ENCODE peak calls at places on chromosomes 13 and 19, in four cellular contexts. G, S, Q and O are unnamed samples.

GRCh38 chr19:42468273-42468796 is 25.6 kb upstream of the CXCL17 start:
- DNase-seq in S (no peak), Q (no peak), G (no peak), O (no peak)

GRCh38 chr19:43798546-43799409 is 3.5 kb downstream of the LYPD5 start:
- DNase-seq in S (peak; percentile 92), Q (no peak), G (no peak), O (no peak)

GRCh38 chr13:74773263-74773662 is 639.1 kb upstream of the KLF12 start:
- DNase-seq in S (no peak), Q (no peak), G (no peak), O (no peak)

GRCh38 chr19:47779524-47780214 is 1.2 kb downstream of the SELENOW start:
- DNase-seq in S (no peak), Q (peak; percentile 93), G (no peak), O (peak; percentile 90)

GRCh38 chr19:4220188-4220587 is 9.1 kb upstream of the EBI3 start:
- DNase-seq in S (no peak), Q (no peak), G (no peak), O (no peak)

GRCh38 chr13:53298426-53298825 is 269.8 kb downstream of the OLFM4 start:
- DNase-seq in Q (no peak), S (no peak), G (no peak), O (no peak)

GRCh38 chr13:46995874-46996273 is 99.0 kb upstream of the HTR2A start:
- DNase-seq in Q (no peak), S (no peak), G (no peak), O (no peak)

GRCh38 chr19:36215276-36216171 is 618 bp downstream of the ZNF146 start:
- DNase-seq in Q (no peak), S (peak; percentile 51), G (peak; percentile 58), O (no peak)

GRCh38 chr19:34998777-34999497 is 1.2 kb upstream of the GRAMD1A start:
- DNase-seq in S (peak; percentile 89), Q (no peak), G (no peak), O (no peak)

GRCh38 chr13:37669845-37670244 is 71.3 kb upstream of the POSTN start:
- DNase-seq in Q (no peak), S (peak; percentile 11), G (no peak), O (no peak)

GRCh38 chr13:93715866-93716265 is 489.3 kb downstream of the GPC6 start:
- DNase-seq in Q (no peak), G (no peak), S (no peak), O (no peak)

GRCh38 chr19:12611361-12611699 is 610 bp downstream of the ZNF791 start:
- DNase-seq in Q (peak; percentile 80), S (peak; percentile 72), G (peak; percentile 74), O (peak; percentile 91)

GRCh38 chr19:3459322-3459881 is 20.9 kb downstream of the SMIM24 start:
- DNase-seq in S (peak; percentile 78), Q (peak; percentile 95), G (peak; percentile 96), O (peak; percentile 95)

GRCh38 chr13:101942038-101942437 is 459.8 kb downstream of the FGF14 start:
- DNase-seq in Q (no peak), S (peak; percentile 76), G (peak; percentile 28), O (no peak)

GRCh38 chr19:21586341-21587116 is 81.1 kb downstream of the ZNF429 start:
- DNase-seq in Q (peak; percentile 33), G (no peak), S (peak; percentile 62), O (no peak)

GRCh38 chr13:105817011-105817410 is 718.5 kb downstream of the EFNB2 start:
- DNase-seq in G (no peak), Q (no peak), S (peak; percentile 90), O (no peak)

GRCh38 chr13:57644106-57644505 is 12.6 kb downstream of the PCDH17 start:
- DNase-seq in S (no peak), Q (no peak), G (no peak), O (no peak)

GRCh38 chr19:4709440-4710280 is 14.0 kb downstream of the DPP9 start:
- DNase-seq in S (no peak), Q (peak; percentile 54), G (no peak), O (no peak)

GRCh38 chr13:113798200-113798811 is 39.3 kb downstream of the TMEM255B start:
- DNase-seq in G (no peak), S (no peak), Q (no peak), O (no peak)

GRCh38 chr19:21323000-21323399 is 6.2 kb downstream of the ZNF708 start:
- DNase-seq in G (no peak), S (no peak), Q (no peak), O (no peak)

GRCh38 chr19:35037716-35038622 is 3.6 kb upstream of the HPN start:
- DNase-seq in G (peak; percentile 57), Q (peak; percentile 57), S (no peak), O (no peak)

GRCh38 chr19:15641901-15642491 is 1.3 kb downstream of the CYP4F3 start:
- DNase-seq in G (no peak), S (no peak), Q (no peak), O (no peak)

GRCh38 chr13:23608704-23609413 is 38.6 kb downstream of the TNFRSF19 start:
- DNase-seq in G (peak; percentile 88), S (no peak), Q (peak; percentile 65), O (peak; percentile 78)

GRCh38 chr13:27172495-27172842 is 858 bp upstream of the USP12 start:
- DNase-seq in G (no peak), Q (no peak), S (no peak), O (no peak)

GRCh38 chr13:45341034-45341798 is at the start of gene TPT1:
- DNase-seq in Q (peak; percentile 99), S (peak; percentile 98), G (peak; percentile 99), O (peak; percentile 100)

GRCh38 chr13:45339867-45340266 is 1.1 kb downstream of the TPT1 start:
- DNase-seq in Q (no peak), S (no peak), G (no peak), O (no peak)

GRCh38 chr13:45340422-45341033 is 455 bp downstream of the TPT1 start:
- DNase-seq in G (peak; percentile 89), S (peak; percentile 93), Q (peak; percentile 94), O (peak; percentile 97)

GRCh38 chr13:45337803-45338202 is 3.2 kb downstream of the TPT1 start:
- DNase-seq in G (no peak), Q (no peak), S (no peak), O (no peak)

GRCh38 chr13:45339399-45339798 is 1.6 kb downstream of the TPT1 start:
- DNase-seq in Q (no peak), G (no peak), S (no peak), O (no peak)
- H3K4me1 ChIP-seq in Q (peaks cover 53% of the 10 kb centered on the region), G (peaks cover 59% of the 10 kb centered on the region), S (peaks cover 29% of the 10 kb centered on the region), O (peaks cover 69% of the 10 kb centered on the region)

DNA sequence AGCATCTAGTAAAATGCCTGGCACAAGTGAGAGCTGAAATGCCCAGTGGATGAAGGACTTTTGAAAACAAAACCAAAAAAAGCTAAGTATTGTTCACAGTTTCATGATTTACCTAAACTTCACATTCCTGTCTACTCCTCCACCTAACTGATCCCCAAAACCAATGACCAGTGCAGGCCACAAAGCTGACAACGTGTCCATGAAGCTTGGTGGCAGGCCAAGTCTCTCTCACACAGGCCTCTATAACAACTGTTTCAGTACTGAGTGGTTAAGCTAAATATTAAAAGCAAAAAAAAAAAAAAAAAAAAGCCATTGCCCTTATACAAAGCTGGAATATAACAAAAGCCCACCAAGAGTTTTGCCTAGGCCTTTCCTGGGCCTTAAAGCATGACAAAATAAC is 36.4 kb downstream of the STK24 start:
- DNase-seq in S (no peak), G (no peak), Q (no peak), O (peak; percentile 65)
- H3K27ac ChIP-seq in S (no peak overlapping the region), G (no peak overlapping the region), Q (peak overlapping the region; percentile 25), O (peak overlapping the region; percentile 68)

DNA sequence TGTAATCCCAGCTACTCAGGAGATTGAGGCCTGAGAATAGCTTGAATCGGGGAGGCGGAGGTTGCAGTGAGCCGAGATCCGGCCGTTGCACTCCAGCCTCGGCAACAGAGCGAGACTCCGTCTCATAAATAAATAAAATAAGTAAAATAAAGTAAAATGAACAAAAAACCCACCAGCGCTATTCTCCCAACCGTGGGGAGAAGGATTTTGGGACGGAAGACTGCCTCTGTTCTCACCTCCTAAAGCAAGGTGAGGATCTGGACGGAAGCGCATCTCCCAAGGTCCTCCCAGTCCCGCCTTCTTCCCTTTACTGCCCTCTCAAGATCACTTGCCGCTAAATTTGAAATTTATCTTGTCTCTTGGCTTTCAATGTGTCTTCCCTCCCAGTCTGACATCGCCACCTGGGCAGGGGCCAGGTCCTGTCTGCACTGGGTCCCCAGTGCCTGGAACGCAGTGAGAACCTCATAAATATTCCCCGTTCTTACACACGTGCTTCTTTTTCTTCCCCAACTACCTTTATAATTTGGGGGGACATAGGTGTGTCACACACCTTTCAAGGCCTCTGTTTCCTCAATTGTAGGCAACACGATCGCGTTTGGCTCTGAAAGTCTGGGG is 1.2 kb upstream of the DNAJB1 start:
- DNase-seq in S (no peak), Q (no peak), G (no peak), O (no peak)
- H3K4me1 ChIP-seq in S (peaks cover 11% of the 10 kb centered on the region), Q (peaks cover 26% of the 10 kb centered on the region), G (peaks cover 55% of the 10 kb centered on the region), O (peaks cover 39% of the 10 kb centered on the region)

GRCh38 chr19:1490311-1491113 is at the start of gene PCSK4:
- DNase-seq in G (peak; percentile 99), Q (peak; percentile 99), S (peak; percentile 99), O (peak; percentile 100)
- H3K27ac ChIP-seq in G (no peak within 1 kb of the TSS), Q (peak within 1 kb of the TSS; percentile 78), S (no peak within 1 kb of the TSS), O (peak within 1 kb of the TSS; percentile 78)

GRCh38 chr19:579842-580155 is 7.4 kb downstream of the BSG start:
- DNase-seq in Q (no peak), S (no peak), G (no peak), O (no peak)
- H3K4me1 ChIP-seq in Q (peaks cover 34% of the 10 kb centered on the region), S (peaks cover 5% of the 10 kb centered on the region), G (peaks cover 11% of the 10 kb centered on the region), O (peaks cover 36% of the 10 kb centered on the region)

DNA sequence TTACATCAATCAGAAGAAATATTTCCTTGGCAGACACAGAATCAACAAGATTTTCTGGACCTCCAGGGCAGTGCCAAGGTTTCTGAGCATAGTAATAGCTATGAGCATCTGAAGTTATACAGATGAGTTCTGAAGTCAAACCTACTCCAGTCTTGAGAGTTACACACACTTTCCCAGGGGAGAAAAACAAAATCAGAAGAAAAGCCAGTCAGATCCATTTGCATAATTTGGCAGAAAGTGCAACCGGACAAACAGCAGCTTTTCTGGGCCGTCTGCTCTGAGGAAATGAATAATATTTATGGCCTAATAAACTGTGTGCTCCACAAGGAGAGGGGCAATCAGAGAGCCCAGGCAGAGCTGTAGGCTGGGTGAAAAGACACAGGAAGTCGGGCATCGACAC is 93.1 kb downstream of the KL start:
- DNase-seq in S (no peak), G (no peak), Q (no peak), O (no peak)
- H3K27ac ChIP-seq in S (no peak overlapping the region), G (no peak overlapping the region), Q (peak overlapping the region; percentile 60), O (peak overlapping the region; percentile 83)

GRCh38 chr19:40607898-40608621 is 6.9 kb downstream of the LTBP4 start:
- DNase-seq in S (no peak), Q (peak; percentile 16), G (no peak), O (peak; percentile 66)
- H3K4me1 ChIP-seq in S (peaks cover 16% of the 10 kb centered on the region), Q (peaks cover 27% of the 10 kb centered on the region), G (peaks cover 30% of the 10 kb centered on the region), O (peaks cover 44% of the 10 kb centered on the region)

DNA sequence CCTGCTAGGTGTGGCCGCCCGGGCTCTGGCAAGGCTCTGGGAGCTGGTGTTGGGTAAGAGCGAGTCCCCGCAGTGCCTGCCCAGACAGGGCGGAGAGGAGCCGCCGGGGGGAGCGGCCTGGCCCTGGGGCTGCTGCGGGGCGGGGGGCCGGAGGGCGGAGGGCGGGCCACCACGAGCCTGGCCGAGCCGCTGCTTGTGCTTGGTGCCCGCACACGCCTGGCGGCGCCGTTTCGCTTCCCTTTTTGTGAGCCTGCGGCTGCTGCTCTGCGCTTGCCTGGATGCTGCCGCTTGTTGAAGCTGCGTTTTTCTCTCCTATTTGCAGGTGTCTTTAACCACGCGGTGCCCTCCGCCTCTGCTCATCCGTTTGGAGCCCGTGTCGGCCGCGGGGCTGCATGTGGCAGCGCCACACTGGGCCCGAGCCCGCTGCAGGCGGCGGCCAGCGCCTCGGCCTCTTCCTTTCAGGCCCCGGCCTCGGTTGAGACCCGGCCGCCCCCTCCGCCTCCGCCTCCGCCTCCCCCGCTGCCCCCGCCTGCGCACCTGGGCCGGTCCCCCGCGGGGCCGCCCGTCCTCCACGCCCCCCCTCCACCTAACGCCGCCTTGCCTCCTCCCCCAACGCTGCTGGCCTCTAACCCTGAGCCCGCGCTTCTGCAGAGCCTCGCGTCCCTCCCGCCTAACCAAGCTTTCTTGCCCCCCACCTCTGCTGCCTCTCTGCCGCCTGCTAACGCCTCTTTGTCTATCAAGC is 8.5 kb downstream of the PLEKHJ1 start:
- DNase-seq in S (peak; percentile 33), Q (no peak), G (no peak), O (no peak)
- H3K27ac ChIP-seq in S (no peak overlapping the region), Q (no peak overlapping the region), G (no peak overlapping the region), O (no peak overlapping the region)